ENCODE peak calls at places on chromosomes 7 and 10, in five cellular contexts. B is lower lobe of right lung, Q is GM12865, G is WTC11, U is cardiac fibroblast. W is an unnamed sample.

GRCh38 chr10:119166111-119166500 is 592 bp upstream of the SFXN4 start:
- DNase-seq in G (no peak), U (no peak), B (no peak), Q (no peak), W (no peak)

GRCh38 chr10:10093035-10093434 is 924.6 kb upstream of the CELF2 start:
- DNase-seq in U (no peak), Q (no peak), B (no peak), G (no peak), W (no peak)

GRCh38 chr10:77248104-77248503 is 389.5 kb downstream of the KCNMA1 start:
- DNase-seq in B (no peak), U (no peak), G (peak; percentile 22), Q (no peak), W (no peak)

GRCh38 chr10:133262696-133263095 is 14.0 kb downstream of the ADAM8 start:
- DNase-seq in Q (no peak), G (no peak), U (no peak), B (no peak), W (no peak)

GRCh38 chr7:33744293-33744692 is 161.0 kb upstream of the BMPER start:
- DNase-seq in G (no peak), B (no peak), U (peak; percentile 54), Q (peak; percentile 32), W (peak; percentile 71)

GRCh38 chr10:15462253-15462885 is 91.3 kb upstream of the FAM171A1 start:
- DNase-seq in B (no peak), G (no peak), Q (no peak), U (peak; percentile 4), W (no peak)

GRCh38 chr7:157932498-157933218 is 595.9 kb downstream of the DNAJB6 start:
- DNase-seq in U (peak; percentile 5), Q (no peak), B (no peak), G (no peak), W (peak; percentile 18)

GRCh38 chr10:70293169-70293813 is 9.5 kb upstream of the NPFFR1 start:
- DNase-seq in G (no peak), Q (peak; percentile 76), U (no peak), B (no peak), W (no peak)

GRCh38 chr10:35133586-35133985 is 6.9 kb downstream of the CREM start:
- DNase-seq in Q (no peak), B (no peak), U (no peak), G (no peak), W (no peak)

GRCh38 chr7:30062587-30062986 is 34.4 kb downstream of the PLEKHA8 start:
- DNase-seq in B (no peak), U (peak; percentile 69), Q (peak; percentile 46), G (no peak), W (peak; percentile 57)

GRCh38 chr10:31320179-31320597 is 1.2 kb downstream of the ZEB1 start:
- DNase-seq in U (peak; percentile 56), B (peak; percentile 60), G (peak; percentile 50), Q (peak; percentile 84), W (peak; percentile 48)

GRCh38 chr10:31319602-31320178 is 674 bp downstream of the ZEB1 start:
- DNase-seq in G (no peak), U (no peak), Q (peak; percentile 36), B (no peak), W (no peak)

GRCh38 chr10:31321396-31321941 is 2.5 kb downstream of the ZEB1 start:
- DNase-seq in U (peak; percentile 47), Q (peak; percentile 56), G (no peak), B (no peak), W (no peak)

GRCh38 chr10:31320598-31321211 is 1.7 kb downstream of the ZEB1 start:
- DNase-seq in U (peak; percentile 65), B (no peak), Q (peak; percentile 76), G (peak; percentile 32), W (peak; percentile 45)

GRCh38 chr10:31322647-31323046 is 3.6 kb downstream of the ZEB1 start:
- DNase-seq in U (peak; percentile 56), G (no peak), B (no peak), Q (peak; percentile 65), W (peak; percentile 1)
- TF ChIP-seq CTCF in U (peak; percentile 41), G (no peak), B (peak; percentile 27), Q (peak; percentile 54), W (no peak)

GRCh38 chr7:2529161-2530075 is 9.8 kb downstream of the LFNG start:
- DNase-seq in B (peak; percentile 90), Q (peak; percentile 58), G (no peak), U (peak; percentile 60), W (peak; percentile 51)
- TF ChIP-seq CTCF in B (no peak), Q (no peak), G (no peak), U (no peak), W (no peak)

GRCh38 chr10:44961931-44962750 is 2.5 kb downstream of the RASSF4 start:
- DNase-seq in G (no peak), U (no peak), B (no peak), Q (no peak), W (no peak)

GRCh38 chr10:44961231-44961571 is 1.6 kb downstream of the RASSF4 start:
- DNase-seq in Q (no peak), B (no peak), G (no peak), U (no peak), W (no peak)

GRCh38 chr10:44960098-44960480 is 487 bp downstream of the RASSF4 start:
- DNase-seq in U (no peak), G (no peak), B (no peak), Q (no peak), W (no peak)

GRCh38 chr10:44959243-44960097 is at the start of gene RASSF4:
- DNase-seq in U (peak; percentile 79), Q (peak; percentile 93), G (peak; percentile 94), B (peak; percentile 97), W (peak; percentile 87)

DNA sequence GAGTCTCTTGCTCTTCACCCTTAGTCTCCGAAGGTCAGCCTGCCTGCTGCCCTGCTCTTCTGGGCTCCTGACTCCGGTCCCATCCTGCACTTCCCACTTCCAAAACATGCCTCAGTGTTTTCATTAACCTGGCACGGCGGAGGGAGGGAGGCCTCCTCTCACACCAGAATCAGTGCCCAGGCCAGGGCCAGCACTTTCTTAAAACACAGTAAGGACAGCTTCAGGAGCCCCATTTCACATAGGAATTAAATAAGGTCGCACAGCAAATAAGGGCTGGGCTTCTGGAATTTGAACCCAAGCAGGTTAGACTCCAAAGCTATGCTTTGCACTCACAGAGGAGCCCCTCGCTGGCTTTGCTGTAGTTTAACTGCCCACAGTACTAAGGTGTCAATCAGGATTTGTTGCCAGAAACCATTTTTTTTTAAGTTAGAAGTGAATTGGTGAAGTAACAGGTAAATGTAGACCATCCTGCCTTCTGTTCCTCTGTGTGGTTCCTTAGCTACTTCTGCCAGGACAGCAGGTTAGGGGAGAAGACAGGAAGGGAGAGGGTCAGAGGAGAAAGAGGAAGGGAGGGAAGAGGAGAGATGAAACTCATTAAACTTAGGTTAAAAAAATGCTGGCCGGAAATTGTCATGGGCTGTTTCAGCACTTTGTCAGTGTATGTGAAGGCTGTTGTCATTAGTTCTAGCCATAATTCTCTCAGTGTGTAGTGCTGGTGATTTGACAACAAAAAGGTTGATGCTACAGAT is 1.1 kb downstream of the RASSF4 start:
- DNase-seq in U (no peak), Q (no peak), G (no peak), B (no peak), W (no peak)
- TF ChIP-seq CTCF in U (no peak), Q (no peak), G (no peak), B (no peak), W (no peak)

GRCh38 chr7:38881015-38881414 is 28.0 kb downstream of the VPS41 start:
- DNase-seq in Q (no peak), B (no peak), G (peak; percentile 50), U (no peak), W (no peak)
- TF ChIP-seq CTCF in Q (no peak), B (no peak), G (no peak), U (no peak), W (no peak)

W was measured in MCF 10A.